ENCODE peak calls at places on chromosomes 6 and 20, in seven cellular contexts. One of them, this sample, is unnamed.

GRCh38 chr6:142300302-142300701 is 1.5 kb upstream of the ADGRG6 start:
- DNase-seq in naive thymus-derived CD4-positive, alpha-beta T cell: no peak
- DNase-seq in prostate gland: no peak
- DNase-seq in A549: no peak
- DNase-seq in adrenal gland: no peak
- DNase-seq in cardiac fibroblast: peak; percentile 26
- DNase-seq in fibroblast of lung: peak; percentile 30
- DNase-seq in this sample: no peak

GRCh38 chr6:19803331-19804330 is 33.5 kb upstream of the ID4 start:
- DNase-seq in naive thymus-derived CD4-positive, alpha-beta T cell: no peak
- DNase-seq in prostate gland: no peak
- DNase-seq in A549: no peak
- DNase-seq in adrenal gland: no peak
- DNase-seq in cardiac fibroblast: peak; percentile 15
- DNase-seq in fibroblast of lung: peak; percentile 54
- DNase-seq in this sample: peak; percentile 0

GRCh38 chr6:28489366-28490190 is 26.0 kb downstream of the GPX6 start:
- DNase-seq in naive thymus-derived CD4-positive, alpha-beta T cell: peak; percentile 47
- DNase-seq in prostate gland: no peak
- DNase-seq in A549: peak; percentile 73
- DNase-seq in adrenal gland: no peak
- DNase-seq in cardiac fibroblast: peak; percentile 88
- DNase-seq in fibroblast of lung: peak; percentile 80
- DNase-seq in this sample: peak; percentile 14

GRCh38 chr6:45709834-45710233 is 305.8 kb downstream of the CLIC5 start:
- DNase-seq in naive thymus-derived CD4-positive, alpha-beta T cell: no peak
- DNase-seq in prostate gland: no peak
- DNase-seq in A549: no peak
- DNase-seq in adrenal gland: no peak
- DNase-seq in cardiac fibroblast: no peak
- DNase-seq in fibroblast of lung: no peak
- DNase-seq in this sample: no peak

GRCh38 chr6:158645064-158646022 is 800 bp upstream of the DYNLT1 start:
- DNase-seq in naive thymus-derived CD4-positive, alpha-beta T cell: no peak
- DNase-seq in prostate gland: no peak
- DNase-seq in A549: no peak
- DNase-seq in adrenal gland: peak; percentile 51
- DNase-seq in cardiac fibroblast: no peak
- DNase-seq in fibroblast of lung: no peak
- DNase-seq in this sample: no peak

GRCh38 chr20:43379239-43379917 is 78.3 kb upstream of the SRSF6 start:
- DNase-seq in naive thymus-derived CD4-positive, alpha-beta T cell: no peak
- DNase-seq in prostate gland: no peak
- DNase-seq in A549: peak; percentile 36
- DNase-seq in adrenal gland: no peak
- DNase-seq in cardiac fibroblast: peak; percentile 59
- DNase-seq in fibroblast of lung: peak; percentile 96
- DNase-seq in this sample: peak; percentile 35

GRCh38 chr6:147287869-147288271 is 83.7 kb downstream of the STXBP5 start:
- DNase-seq in naive thymus-derived CD4-positive, alpha-beta T cell: no peak
- DNase-seq in prostate gland: no peak
- DNase-seq in A549: no peak
- DNase-seq in adrenal gland: no peak
- DNase-seq in cardiac fibroblast: peak; percentile 80
- DNase-seq in fibroblast of lung: peak; percentile 70
- DNase-seq in this sample: peak; percentile 66

GRCh38 chr6:73134588-73134987 is 90.7 kb downstream of the KHDC1L start:
- DNase-seq in naive thymus-derived CD4-positive, alpha-beta T cell: no peak
- DNase-seq in prostate gland: no peak
- DNase-seq in A549: no peak
- DNase-seq in adrenal gland: no peak
- DNase-seq in cardiac fibroblast: peak; percentile 67
- DNase-seq in fibroblast of lung: peak; percentile 18
- DNase-seq in this sample: peak; percentile 29

GRCh38 chr20:39600156-39600555 is 638.0 kb downstream of the DHX35 start:
- DNase-seq in naive thymus-derived CD4-positive, alpha-beta T cell: no peak
- DNase-seq in prostate gland: no peak
- DNase-seq in A549: no peak
- DNase-seq in adrenal gland: no peak
- DNase-seq in cardiac fibroblast: no peak
- DNase-seq in fibroblast of lung: no peak
- DNase-seq in this sample: no peak

GRCh38 chr6:104184036-104184435 is 675.7 kb downstream of the HACE1 start:
- DNase-seq in naive thymus-derived CD4-positive, alpha-beta T cell: no peak
- DNase-seq in prostate gland: no peak
- DNase-seq in A549: no peak
- DNase-seq in adrenal gland: no peak
- DNase-seq in cardiac fibroblast: no peak
- DNase-seq in fibroblast of lung: no peak
- DNase-seq in this sample: no peak

GRCh38 chr20:40835321-40835720 is 146.3 kb upstream of the MAFB start:
- DNase-seq in naive thymus-derived CD4-positive, alpha-beta T cell: no peak
- DNase-seq in prostate gland: no peak
- DNase-seq in A549: no peak
- DNase-seq in adrenal gland: no peak
- DNase-seq in cardiac fibroblast: no peak
- DNase-seq in fibroblast of lung: no peak
- DNase-seq in this sample: no peak

GRCh38 chr6:33075568-33076405 is at the start of gene HLA-DPB1:
- DNase-seq in naive thymus-derived CD4-positive, alpha-beta T cell: peak; percentile 68
- DNase-seq in prostate gland: no peak
- DNase-seq in A549: peak; percentile 28
- DNase-seq in adrenal gland: no peak
- DNase-seq in cardiac fibroblast: peak; percentile 70
- DNase-seq in fibroblast of lung: peak; percentile 32
- DNase-seq in this sample: no peak

GRCh38 chr6:120935908-120936307 is 398.4 kb downstream of the TBC1D32 start:
- DNase-seq in naive thymus-derived CD4-positive, alpha-beta T cell: no peak
- DNase-seq in prostate gland: no peak
- DNase-seq in A549: no peak
- DNase-seq in adrenal gland: no peak
- DNase-seq in cardiac fibroblast: no peak
- DNase-seq in fibroblast of lung: no peak
- DNase-seq in this sample: no peak

GRCh38 chr6:31727717-31728671 is 1.1 kb downstream of the DDAH2 start:
- DNase-seq in naive thymus-derived CD4-positive, alpha-beta T cell: no peak
- DNase-seq in prostate gland: no peak
- DNase-seq in A549: no peak
- DNase-seq in adrenal gland: no peak
- DNase-seq in cardiac fibroblast: no peak
- DNase-seq in fibroblast of lung: no peak
- DNase-seq in this sample: no peak
- H3K4me3 ChIP-seq in naive thymus-derived CD4-positive, alpha-beta T cell: no peak overlapping the region
- H3K4me3 ChIP-seq in prostate gland: peak overlapping the region; percentile 88
- H3K4me3 ChIP-seq in A549: no peak overlapping the region
- H3K4me3 ChIP-seq in adrenal gland: no peak overlapping the region
- H3K4me3 ChIP-seq in cardiac fibroblast: peak overlapping the region; percentile 97
- H3K4me3 ChIP-seq in fibroblast of lung: peak overlapping the region; percentile 96
- H3K4me3 ChIP-seq in this sample: no peak overlapping the region

GRCh38 chr6:90955246-90955645 is 368.4 kb upstream of the MAP3K7 start:
- DNase-seq in naive thymus-derived CD4-positive, alpha-beta T cell: no peak
- DNase-seq in prostate gland: no peak
- DNase-seq in A549: no peak
- DNase-seq in adrenal gland: no peak
- DNase-seq in cardiac fibroblast: no peak
- DNase-seq in fibroblast of lung: no peak
- DNase-seq in this sample: no peak
- H3K4me3 ChIP-seq in naive thymus-derived CD4-positive, alpha-beta T cell: no peak overlapping the region
- H3K4me3 ChIP-seq in prostate gland: no peak overlapping the region
- H3K4me3 ChIP-seq in A549: no peak overlapping the region
- H3K4me3 ChIP-seq in adrenal gland: no peak overlapping the region
- H3K4me3 ChIP-seq in cardiac fibroblast: no peak overlapping the region
- H3K4me3 ChIP-seq in fibroblast of lung: no peak overlapping the region
- H3K4me3 ChIP-seq in this sample: no peak overlapping the region

DNA sequence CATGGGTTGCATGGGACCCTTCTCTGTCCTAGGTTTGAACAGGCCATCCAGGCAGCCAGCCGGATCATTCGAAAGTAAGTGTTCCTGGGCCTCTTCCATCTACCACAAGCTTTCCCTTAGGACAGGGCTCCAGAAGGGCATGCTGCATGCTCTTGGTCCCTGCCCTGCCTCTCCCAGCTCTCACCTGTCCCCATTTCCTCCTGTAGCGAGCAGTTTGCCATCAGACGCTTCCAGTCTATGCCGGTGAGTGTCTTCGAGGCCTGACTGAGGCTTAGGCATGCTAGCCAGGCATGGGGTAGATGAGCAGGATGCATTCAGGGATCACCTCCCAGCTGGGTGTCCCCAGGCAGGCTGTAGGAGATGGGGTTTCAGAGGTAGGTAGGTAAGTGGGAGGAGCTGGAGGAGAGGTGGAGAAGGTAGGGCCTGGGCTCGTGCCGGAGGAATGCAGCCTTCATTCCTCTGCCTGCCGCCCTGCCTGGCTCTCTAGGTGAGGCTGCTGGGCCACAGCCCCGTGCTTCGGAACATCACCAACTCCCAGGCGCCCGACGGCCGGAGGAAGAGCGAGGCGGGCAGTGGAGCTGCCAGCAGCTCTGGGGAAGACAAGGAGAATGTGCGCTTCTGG is 4.3 kb downstream of the CDC25B start:
- DNase-seq in naive thymus-derived CD4-positive, alpha-beta T cell: no peak
- DNase-seq in prostate gland: no peak
- DNase-seq in A549: no peak
- DNase-seq in adrenal gland: no peak
- DNase-seq in cardiac fibroblast: no peak
- DNase-seq in fibroblast of lung: no peak
- DNase-seq in this sample: no peak
- H3K4me3 ChIP-seq in naive thymus-derived CD4-positive, alpha-beta T cell: peak overlapping the region; percentile 90
- H3K4me3 ChIP-seq in prostate gland: no peak overlapping the region
- H3K4me3 ChIP-seq in A549: no peak overlapping the region
- H3K4me3 ChIP-seq in adrenal gland: no peak overlapping the region
- H3K4me3 ChIP-seq in cardiac fibroblast: no peak overlapping the region
- H3K4me3 ChIP-seq in fibroblast of lung: no peak overlapping the region
- H3K4me3 ChIP-seq in this sample: no peak overlapping the region

DNA sequence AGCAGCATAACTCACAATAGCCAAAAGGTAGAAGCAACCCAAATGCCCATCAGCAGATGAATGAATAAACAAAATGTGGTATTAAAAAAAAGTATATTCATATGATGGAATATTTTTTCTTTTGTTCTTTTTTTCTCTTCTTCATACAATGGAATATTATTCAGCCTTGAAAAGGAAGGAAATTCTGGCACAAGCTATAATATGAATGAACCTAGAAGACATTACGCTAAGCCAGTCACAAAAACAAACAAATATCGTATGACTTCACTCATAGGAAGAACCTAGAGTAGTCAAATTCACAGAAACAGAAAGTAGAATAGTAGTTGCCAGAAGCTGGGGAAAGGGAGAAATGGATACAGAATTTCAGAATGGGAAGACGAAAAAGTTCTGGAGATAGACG is 63.7 kb downstream of the RBL1 start:
- DNase-seq in naive thymus-derived CD4-positive, alpha-beta T cell: no peak
- DNase-seq in prostate gland: no peak
- DNase-seq in A549: no peak
- DNase-seq in adrenal gland: no peak
- DNase-seq in cardiac fibroblast: no peak
- DNase-seq in fibroblast of lung: no peak
- DNase-seq in this sample: no peak
- H3K4me3 ChIP-seq in naive thymus-derived CD4-positive, alpha-beta T cell: no peak overlapping the region
- H3K4me3 ChIP-seq in prostate gland: no peak overlapping the region
- H3K4me3 ChIP-seq in A549: no peak overlapping the region
- H3K4me3 ChIP-seq in adrenal gland: no peak overlapping the region
- H3K4me3 ChIP-seq in cardiac fibroblast: no peak overlapping the region
- H3K4me3 ChIP-seq in fibroblast of lung: no peak overlapping the region
- H3K4me3 ChIP-seq in this sample: no peak overlapping the region

GRCh38 chr20:21513181-21513663 is 642 bp downstream of the NKX2-2 start:
- DNase-seq in naive thymus-derived CD4-positive, alpha-beta T cell: no peak
- DNase-seq in prostate gland: no peak
- DNase-seq in A549: no peak
- DNase-seq in adrenal gland: no peak
- DNase-seq in cardiac fibroblast: no peak
- DNase-seq in fibroblast of lung: no peak
- DNase-seq in this sample: no peak
- H3K4me3 ChIP-seq in naive thymus-derived CD4-positive, alpha-beta T cell: no peak overlapping the region
- H3K4me3 ChIP-seq in prostate gland: no peak overlapping the region
- H3K4me3 ChIP-seq in A549: peak overlapping the region; percentile 49
- H3K4me3 ChIP-seq in adrenal gland: no peak overlapping the region
- H3K4me3 ChIP-seq in cardiac fibroblast: no peak overlapping the region
- H3K4me3 ChIP-seq in fibroblast of lung: no peak overlapping the region
- H3K4me3 ChIP-seq in this sample: no peak overlapping the region

GRCh38 chr6:17985934-17986655 is 1.3 kb downstream of the KIF13A start:
- DNase-seq in naive thymus-derived CD4-positive, alpha-beta T cell: no peak
- DNase-seq in prostate gland: no peak
- DNase-seq in A549: no peak
- DNase-seq in adrenal gland: no peak
- DNase-seq in cardiac fibroblast: no peak
- DNase-seq in fibroblast of lung: no peak
- DNase-seq in this sample: no peak

GRCh38 chr6:17983712-17984111 is 3.7 kb downstream of the KIF13A start:
- DNase-seq in naive thymus-derived CD4-positive, alpha-beta T cell: no peak
- DNase-seq in prostate gland: no peak
- DNase-seq in A549: no peak
- DNase-seq in adrenal gland: no peak
- DNase-seq in cardiac fibroblast: no peak
- DNase-seq in fibroblast of lung: no peak
- DNase-seq in this sample: no peak

GRCh38 chr6:17986656-17987575 is 519 bp downstream of the KIF13A start:
- DNase-seq in naive thymus-derived CD4-positive, alpha-beta T cell: no peak
- DNase-seq in prostate gland: peak; percentile 64
- DNase-seq in A549: peak; percentile 46
- DNase-seq in adrenal gland: peak; percentile 83
- DNase-seq in cardiac fibroblast: peak; percentile 58
- DNase-seq in fibroblast of lung: peak; percentile 61
- DNase-seq in this sample: peak; percentile 55

GRCh38 chr6:17984399-17984798 is 3.0 kb downstream of the KIF13A start:
- DNase-seq in naive thymus-derived CD4-positive, alpha-beta T cell: no peak
- DNase-seq in prostate gland: no peak
- DNase-seq in A549: no peak
- DNase-seq in adrenal gland: no peak
- DNase-seq in cardiac fibroblast: no peak
- DNase-seq in fibroblast of lung: no peak
- DNase-seq in this sample: no peak

GRCh38 chr6:17984822-17985660 is 2.4 kb downstream of the KIF13A start:
- DNase-seq in naive thymus-derived CD4-positive, alpha-beta T cell: no peak
- DNase-seq in prostate gland: no peak
- DNase-seq in A549: no peak
- DNase-seq in adrenal gland: no peak
- DNase-seq in cardiac fibroblast: no peak
- DNase-seq in fibroblast of lung: no peak
- DNase-seq in this sample: peak; percentile 27
- H3K4me3 ChIP-seq in naive thymus-derived CD4-positive, alpha-beta T cell: no peak overlapping the region
- H3K4me3 ChIP-seq in prostate gland: peak overlapping the region; percentile 72
- H3K4me3 ChIP-seq in A549: peak overlapping the region; percentile 87
- H3K4me3 ChIP-seq in adrenal gland: no peak overlapping the region
- H3K4me3 ChIP-seq in cardiac fibroblast: peak overlapping the region; percentile 34
- H3K4me3 ChIP-seq in fibroblast of lung: peak overlapping the region; percentile 97
- H3K4me3 ChIP-seq in this sample: peak overlapping the region; percentile 15